ENCODE peak calls at places on chromosomes 4 and X, in nine cellular contexts. R is AML-193; L is heart right ventricle; A is stimulated activated CD4-positive, alpha-beta T cell treated with anti-CD3 and anti-CD28 coated beads, Interleukin-4, amount 100 ng/mL, for 4 hours; W is GM19239; J is activated naive CD4-positive, alpha-beta T cell treated with Interleukin-2 at 50 U/mL for 16 hours; N is HEK293T; X is NCI-H82; Y is activated T-helper 1 cell treated with anti-CD3 and anti-CD28 coated beads, Interleukin-12 subunit alpha, Interleukin-12 subunit beta, Interleukin-2, Interleukin-4 antibody, amounts not matched to agents 30 ng/mL and 10 ng/mL and 1 ng/mL, durations not matched to agents 14 hours and 24 hours and 36 hours. Q is an unnamed sample.
A peak's percentile ranks its signal among the peaks of the same experiment; 100 is the strongest.

GRCh38 chrX:148722966-148723365 is 222.5 kb downstream of the AFF2 start:
- DNase-seq in R (no peak), L (no peak), A (no peak), W (no peak), J (no peak), N (no peak), X (no peak), Y (no peak), Q (no peak)

GRCh38 chr4:101238706-101239105 is 108.6 kb downstream of the PPP3CA start:
- DNase-seq in R (peak; percentile 46), L (no peak), A (no peak), W (no peak), J (no peak), N (no peak), X (no peak), Y (no peak), Q (peak; percentile 23)

GRCh38 chr4:154018659-154019058 is 229.8 kb upstream of the SFRP2 start:
- DNase-seq in R (no peak), L (no peak), A (no peak), W (no peak), J (peak; percentile 8), N (no peak), X (peak; percentile 67), Y (no peak), Q (no peak)

GRCh38 chr4:39713691-39714090 is 15.8 kb downstream of the UBE2K start:
- DNase-seq in R (no peak), L (no peak), A (no peak), W (no peak), J (no peak), N (no peak), X (no peak), Y (no peak), Q (peak; percentile 27)

GRCh38 chr4:101292901-101293300 is 54.4 kb downstream of the PPP3CA start:
- DNase-seq in R (no peak), L (no peak), A (no peak), W (no peak), J (no peak), N (no peak), X (no peak), Y (no peak), Q (peak; percentile 33)

GRCh38 chr4:1711906-1712215 is 258 bp downstream of the SLBP start:
- DNase-seq in R (no peak), L (no peak), A (no peak), W (no peak), J (no peak), N (peak; percentile 31), X (no peak), Y (no peak), Q (no peak)

GRCh38 chrX:120308959-120309872 is 2.0 kb downstream of the TMEM255A start:
- DNase-seq in R (no peak), L (peak; percentile 31), A (peak; percentile 65), W (no peak), J (peak; percentile 67), N (peak; percentile 72), X (peak; percentile 89), Y (peak; percentile 55), Q (peak; percentile 22)

GRCh38 chr4:36651253-36651652 is 369.8 kb downstream of the DTHD1 start:
- DNase-seq in R (no peak), L (no peak), A (no peak), W (peak; percentile 12), J (no peak), N (no peak), X (no peak), Y (no peak), Q (no peak)

GRCh38 chr4:74244049-74244448 is 64.2 kb upstream of the EPGN start:
- DNase-seq in R (no peak), L (no peak), A (no peak), W (no peak), J (no peak), N (no peak), X (no peak), Y (no peak), Q (no peak)

GRCh38 chr4:140158234-140159030 is 4.4 kb upstream of the MAML3 start:
- DNase-seq in R (peak; percentile 13), L (no peak), A (no peak), W (no peak), J (no peak), N (no peak), X (peak; percentile 90), Y (no peak), Q (peak; percentile 67)

GRCh38 chr4:145945431-145946155 is 7.0 kb upstream of the ZNF827 start:
- DNase-seq in R (no peak), L (no peak), A (no peak), W (no peak), J (no peak), N (no peak), X (no peak), Y (no peak), Q (no peak)

GRCh38 chrX:49884290-49884862 is 5.1 kb downstream of the USP27X start:
- DNase-seq in R (peak; percentile 58), L (peak; percentile 59), A (peak; percentile 37), W (peak; percentile 8), J (peak; percentile 55), N (peak; percentile 66), X (peak; percentile 78), Y (peak; percentile 16), Q (no peak)

GRCh38 chr4:42331914-42332368 is 65.3 kb upstream of the SHISA3 start:
- DNase-seq in R (no peak), L (peak; percentile 36), A (no peak), W (no peak), J (no peak), N (no peak), X (no peak), Y (no peak), Q (peak; percentile 50)

GRCh38 chr4:186326391-186326790 is 60.4 kb downstream of the F11 start:
- DNase-seq in R (no peak), L (no peak), A (no peak), W (no peak), J (no peak), N (no peak), X (no peak), Y (no peak), Q (no peak)

GRCh38 chrX:38166478-38167083 is 54.1 kb downstream of the SRPX start:
- DNase-seq in R (peak; percentile 25), L (no peak), A (no peak), W (no peak), J (no peak), N (no peak), X (peak; percentile 51), Y (no peak), Q (no peak)

GRCh38 chr4:8114456-8115202 is 44.0 kb downstream of the ABLIM2 start:
- DNase-seq in R (no peak), L (no peak), A (no peak), W (no peak), J (no peak), N (no peak), X (no peak), Y (no peak), Q (no peak)

GRCh38 chr4:33302298-33302697 is 2582.1 kb downstream of the PCDH7 start:
- DNase-seq in R (no peak), L (no peak), A (no peak), W (no peak), J (no peak), N (no peak), X (no peak), Y (no peak), Q (no peak)

GRCh38 chrX:139213241-139213709 is 317.3 kb upstream of the F9 start:
- DNase-seq in R (no peak), L (no peak), A (no peak), W (no peak), J (no peak), N (no peak), X (no peak), Y (no peak), Q (no peak)

GRCh38 chrX:118541482-118541881 is 45.9 kb downstream of the DOCK11 start:
- DNase-seq in R (no peak), L (no peak), A (no peak), W (no peak), J (no peak), N (no peak), X (no peak), Y (no peak), Q (no peak)

GRCh38 chrX:71912156-71912555 is 1.5 kb downstream of the NHSL2 start:
- DNase-seq in R (no peak), L (no peak), A (no peak), W (no peak), J (no peak), N (no peak), X (peak; percentile 43), Y (no peak), Q (no peak)

GRCh38 chr4:153290134-153290533 is 54.4 kb upstream of the MND1 start:
- DNase-seq in R (no peak), L (no peak), A (no peak), W (no peak), J (no peak), N (no peak), X (no peak), Y (no peak), Q (no peak)

GRCh38 chr4:60724623-60725022 is 475.5 kb upstream of the ADGRL3 start:
- DNase-seq in R (no peak), L (no peak), A (no peak), W (no peak), J (no peak), N (no peak), X (no peak), Y (no peak), Q (peak; percentile 56)

GRCh38 chr4:4182835-4183568 is 43.7 kb downstream of the OTOP1 start:
- DNase-seq in R (no peak), L (no peak), A (no peak), W (peak; percentile 9), J (peak; percentile 13), N (peak; percentile 65), X (peak; percentile 38), Y (peak; percentile 9), Q (no peak)

GRCh38 chr4:786861-787300 is 39.0 kb downstream of the CPLX1 start:
- DNase-seq in R (no peak), L (peak; percentile 63), A (no peak), W (no peak), J (no peak), N (no peak), X (no peak), Y (no peak), Q (no peak)

GRCh38 chr4:54197926-54198325 is 31.2 kb upstream of the PDGFRA start:
- DNase-seq in R (no peak), L (no peak), A (no peak), W (no peak), J (no peak), N (no peak), X (no peak), Y (no peak), Q (no peak)

GRCh38 chrX:19177710-19178109 is 55.4 kb upstream of the ADGRG2 start:
- DNase-seq in R (no peak), L (no peak), A (no peak), W (no peak), J (no peak), N (no peak), X (no peak), Y (no peak), Q (no peak)

GRCh38 chrX:132714913-132715312 is 226.1 kb upstream of the MBNL3 start:
- DNase-seq in R (no peak), L (no peak), A (no peak), W (no peak), J (no peak), N (no peak), X (no peak), Y (no peak), Q (no peak)

GRCh38 chrX:68307767-68308166 is 125.5 kb downstream of the OPHN1 start:
- DNase-seq in R (no peak), L (no peak), A (no peak), W (no peak), J (no peak), N (no peak), X (no peak), Y (no peak), Q (peak; percentile 55)

GRCh38 chr4:56240554-56241190 is 146.6 kb downstream of the AASDH start:
- DNase-seq in R (no peak), L (no peak), A (no peak), W (no peak), J (no peak), N (peak; percentile 18), X (peak; percentile 54), Y (no peak), Q (no peak)

GRCh38 chr4:75080888-75081287 is 148.0 kb downstream of the PARM1 start:
- DNase-seq in R (no peak), L (no peak), A (no peak), W (no peak), J (no peak), N (no peak), X (no peak), Y (no peak), Q (no peak)

GRCh38 chr4:127244515-127244914 is 388.2 kb upstream of the INTU start:
- DNase-seq in R (no peak), L (no peak), A (no peak), W (no peak), J (no peak), N (no peak), X (no peak), Y (no peak), Q (no peak)

Q was measured in skeletal muscle cell.